ENCODE peak calls at places on chromosomes 11 and 22, in nine cellular contexts. X is breast epithelium; J is OCI-LY7; B is naive thymus-derived CD4-positive, alpha-beta T cell; F is astrocyte; S is mammary epithelial cell; Q is upper lobe of right lung; R is mesendoderm; U is colonic mucosa. N is an unnamed sample.

GRCh38 chr11:123454060-123454651 is 24.1 kb downstream of the GRAMD1B start:
- DNase-seq in X (peak; percentile 60), J (no peak), B (no peak), F (peak; percentile 72), S (peak; percentile 79), Q (no peak), R (peak; percentile 95), U (no peak), N (no peak)

GRCh38 chr11:5380740-5381342 is 2.8 kb upstream of the OR51M1 start:
- DNase-seq in X (no peak), J (peak; percentile 61), B (no peak), F (peak; percentile 28), S (peak; percentile 35), Q (no peak), R (peak; percentile 86), U (peak; percentile 48), N (no peak)

GRCh38 chr11:13055200-13055599 is 46.1 kb downstream of the RASSF10 start:
- DNase-seq in X (no peak), J (no peak), B (no peak), F (no peak), S (no peak), Q (no peak), R (no peak), U (no peak), N (no peak)

GRCh38 chr11:132987936-132988335 is 544.4 kb downstream of the OPCML start:
- DNase-seq in X (no peak), J (no peak), B (no peak), F (peak; percentile 81), S (no peak), Q (no peak), R (no peak), U (no peak), N (no peak)

GRCh38 chr11:88335284-88335683 is 2.3 kb downstream of the CTSC start:
- DNase-seq in X (no peak), J (no peak), B (no peak), F (no peak), S (no peak), Q (no peak), R (no peak), U (no peak), N (no peak)

GRCh38 chr22:36860438-36860820 is 377 bp upstream of the NCF4 start:
- DNase-seq in X (no peak), J (no peak), B (no peak), F (no peak), S (no peak), Q (peak; percentile 21), R (no peak), U (no peak), N (no peak)

GRCh38 chr11:118921929-118922744 is 3.6 kb downstream of the BCL9L start:
- DNase-seq in X (peak; percentile 79), J (no peak), B (no peak), F (peak; percentile 47), S (peak; percentile 66), Q (peak; percentile 91), R (peak; percentile 93), U (peak; percentile 87), N (peak; percentile 94)

GRCh38 chr11:2289859-2290258 is 11.9 kb downstream of the C11orf21 start:
- DNase-seq in X (no peak), J (no peak), B (no peak), F (no peak), S (no peak), Q (no peak), R (no peak), U (no peak), N (no peak)

GRCh38 chr11:121336279-121336947 is 43.8 kb downstream of the SC5D start:
- DNase-seq in X (no peak), J (peak; percentile 44), B (no peak), F (no peak), S (no peak), Q (no peak), R (no peak), U (no peak), N (no peak)

GRCh38 chr11:36510567-36511020 is 522 bp upstream of the TRAF6 start:
- DNase-seq in X (no peak), J (no peak), B (no peak), F (peak; percentile 71), S (peak; percentile 67), Q (no peak), R (no peak), U (no peak), N (no peak)

GRCh38 chr11:102226702-102227101 is 90.6 kb upstream of the BIRC3 start:
- DNase-seq in X (peak; percentile 45), J (no peak), B (no peak), F (peak; percentile 94), S (peak; percentile 87), Q (no peak), R (peak; percentile 36), U (no peak), N (no peak)

GRCh38 chr22:41351011-41351410 is 30.7 kb upstream of the TEF start:
- DNase-seq in X (no peak), J (no peak), B (no peak), F (no peak), S (no peak), Q (no peak), R (no peak), U (no peak), N (no peak)

GRCh38 chr11:114586797-114587196 is 8.8 kb downstream of the NXPE4 start:
- DNase-seq in X (no peak), J (peak; percentile 1), B (no peak), F (no peak), S (no peak), Q (no peak), R (peak; percentile 16), U (no peak), N (no peak)

GRCh38 chr11:7500251-7500650 is 13.5 kb upstream of the PPFIBP2 start:
- DNase-seq in X (no peak), J (no peak), B (no peak), F (no peak), S (no peak), Q (no peak), R (no peak), U (no peak), N (no peak)

GRCh38 chr11:66013762-66014100 is 1.9 kb downstream of the CST6 start:
- DNase-seq in X (no peak), J (no peak), B (no peak), F (no peak), S (no peak), Q (no peak), R (no peak), U (no peak), N (no peak)

GRCh38 chr11:69388661-69389060 is 92.8 kb upstream of the LINC01488 start:
- DNase-seq in X (no peak), J (no peak), B (no peak), F (no peak), S (peak; percentile 53), Q (no peak), R (no peak), U (no peak), N (no peak)

GRCh38 chr22:46172522-46172921 is 22.2 kb downstream of the PPARA start:
- DNase-seq in X (no peak), J (no peak), B (no peak), F (no peak), S (no peak), Q (no peak), R (no peak), U (no peak), N (no peak)

DNA sequence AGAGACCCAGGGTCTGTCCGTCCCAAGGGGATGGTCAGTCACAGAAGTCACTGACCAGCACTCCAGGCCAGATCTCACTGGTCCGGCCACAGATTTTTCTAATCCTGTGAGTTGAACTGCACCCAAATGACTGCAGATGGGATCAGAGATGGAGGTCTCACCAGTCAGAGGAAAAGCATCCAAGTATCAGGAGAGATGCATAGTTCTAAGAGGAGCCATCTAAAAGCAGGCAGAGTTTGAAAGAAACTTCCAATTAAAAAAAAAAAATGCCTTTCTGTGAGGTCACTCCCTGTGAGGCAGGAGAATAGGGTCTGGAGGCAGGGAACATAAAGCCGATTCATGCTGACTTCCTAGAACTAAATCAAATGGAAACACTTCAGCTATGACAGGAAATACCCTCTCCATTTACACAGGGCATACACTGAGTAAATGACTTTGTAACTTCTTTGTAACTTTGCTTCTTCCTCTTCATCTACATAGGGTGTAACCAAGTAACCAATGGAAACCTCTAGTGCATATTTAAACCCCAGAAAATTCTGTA is 144.4 kb downstream of the CCDC34 start:
- DNase-seq in X (no peak), J (no peak), B (no peak), F (peak; percentile 99), S (no peak), Q (no peak), R (peak; percentile 51), U (no peak), N (no peak)
- H3K4me1 ChIP-seq in X (no peaks in the 10 kb centered on the region), J (no peaks in the 10 kb centered on the region), B (no peaks in the 10 kb centered on the region), F (peaks cover 45% of the 10 kb centered on the region), S (peaks cover 10% of the 10 kb centered on the region), Q (peaks cover 25% of the 10 kb centered on the region), R (peaks cover 7% of the 10 kb centered on the region), U (no peaks in the 10 kb centered on the region), N (peaks cover 31% of the 10 kb centered on the region)

GRCh38 chr11:72067266-72067665 is 13.1 kb downstream of the NUMA1 start:
- DNase-seq in X (no peak), J (no peak), B (no peak), F (no peak), S (no peak), Q (no peak), R (no peak), U (no peak), N (no peak)
- H3K4me1 ChIP-seq in X (peaks cover 4% of the 10 kb centered on the region), J (peaks cover 26% of the 10 kb centered on the region), B (no peaks in the 10 kb centered on the region), F (peaks cover 36% of the 10 kb centered on the region), S (peaks cover 37% of the 10 kb centered on the region), Q (peaks cover 51% of the 10 kb centered on the region), R (peaks cover 17% of the 10 kb centered on the region), U (peaks cover 6% of the 10 kb centered on the region), N (peaks cover 4% of the 10 kb centered on the region)

GRCh38 chr22:33327348-33327860 is 269.2 kb upstream of the SYN3 start:
- DNase-seq in X (no peak), J (no peak), B (no peak), F (no peak), S (no peak), Q (no peak), R (no peak), U (no peak), N (no peak)
- H3K4me1 ChIP-seq in X (no peaks in the 10 kb centered on the region), J (peaks cover 41% of the 10 kb centered on the region), B (no peaks in the 10 kb centered on the region), F (no peaks in the 10 kb centered on the region), S (no peaks in the 10 kb centered on the region), Q (no peaks in the 10 kb centered on the region), R (no peaks in the 10 kb centered on the region), U (no peaks in the 10 kb centered on the region), N (no peaks in the 10 kb centered on the region)

GRCh38 chr11:67409261-67409666 is 5.4 kb downstream of the TBC1D10C start:
- DNase-seq in X (no peak), J (peak; percentile 95), B (peak; percentile 78), F (no peak), S (no peak), Q (no peak), R (no peak), U (no peak), N (no peak)

GRCh38 chr11:67408437-67409200 is 4.7 kb downstream of the TBC1D10C start:
- DNase-seq in X (no peak), J (no peak), B (peak; percentile 31), F (no peak), S (no peak), Q (no peak), R (no peak), U (no peak), N (no peak)

GRCh38 chr11:67406969-67407699 is 3.3 kb downstream of the TBC1D10C start:
- DNase-seq in X (no peak), J (peak; percentile 68), B (peak; percentile 19), F (no peak), S (no peak), Q (no peak), R (no peak), U (no peak), N (no peak)

GRCh38 chr11:67406420-67406968 is 2.6 kb downstream of the TBC1D10C start:
- DNase-seq in X (no peak), J (no peak), B (no peak), F (no peak), S (no peak), Q (no peak), R (no peak), U (no peak), N (no peak)

GRCh38 chr11:67407700-67408163 is 3.8 kb downstream of the TBC1D10C start:
- DNase-seq in X (no peak), J (no peak), B (no peak), F (no peak), S (no peak), Q (no peak), R (no peak), U (no peak), N (peak; percentile 39)
- H3K4me1 ChIP-seq in X (no peaks in the 10 kb centered on the region), J (peaks cover 89% of the 10 kb centered on the region), B (peaks cover 83% of the 10 kb centered on the region), F (no peaks in the 10 kb centered on the region), S (peaks cover 6% of the 10 kb centered on the region), Q (peaks cover 18% of the 10 kb centered on the region), R (no peaks in the 10 kb centered on the region), U (no peaks in the 10 kb centered on the region), N (no peaks in the 10 kb centered on the region)